ENCODE peak calls at places on chromosomes 1 and 21, in five cellular contexts. M is tibial nerve; B is psoas muscle; S is CD8-positive, alpha-beta T cell; N is HepG2. Y is an unnamed sample. For H3K4me1, the result is how much of the 10 kb centered on the place peaks cover.

GRCh38 chr1:207414606-207415108 is 39.5 kb upstream of the CR2 start:
- DNase-seq in N (no peak), S (no peak), M (no peak), B (no peak), Y (no peak)

GRCh38 chr1:152449661-152450060 is 35.6 kb upstream of the CRNN start:
- DNase-seq in S (no peak), B (no peak), M (no peak), N (no peak), Y (no peak)

GRCh38 chr1:58814251-58815068 is 30.6 kb upstream of the JUN start:
- DNase-seq in B (peak), S (no peak), N (no peak), M (peak), Y (peak)

GRCh38 chr1:154987326-154987725 is 4.2 kb downstream of the FLAD1 start:
- DNase-seq in S (no peak), B (peak), M (no peak), N (no peak), Y (no peak)

GRCh38 chr1:195899762-195900352 is 708.4 kb downstream of the KCNT2 start:
- DNase-seq in N (no peak), M (no peak), S (no peak), B (no peak), Y (no peak)

GRCh38 chr1:187985897-187986654 is 1157.3 kb downstream of the PLA2G4A start:
- DNase-seq in S (no peak), N (no peak), B (no peak), M (no peak), Y (no peak)

GRCh38 chr21:36478941-36479340 is 981 bp downstream of the CLDN14 start:
- DNase-seq in B (no peak), M (no peak), S (no peak), N (no peak), Y (no peak)

GRCh38 chr1:236457775-236458174 is 63.7 kb downstream of the EDARADD start:
- DNase-seq in B (no peak), S (no peak), M (no peak), N (no peak), Y (no peak)

GRCh38 chr1:173757666-173758065 is 42.9 kb downstream of the KLHL20 start:
- DNase-seq in S (no peak), M (no peak), N (no peak), B (no peak), Y (no peak)

GRCh38 chr1:181818459-181818858 is 243.1 kb downstream of the ZNF648 start:
- DNase-seq in N (no peak), S (no peak), M (no peak), B (no peak), Y (no peak)

GRCh38 chr1:9590945-9591668 is 2.4 kb downstream of the TMEM201 start:
- DNase-seq in B (peak), S (no peak), M (no peak), N (no peak), Y (no peak)

GRCh38 chr1:9590201-9590600 is 1.5 kb downstream of the TMEM201 start:
- DNase-seq in N (no peak), B (no peak), S (no peak), M (no peak), Y (no peak)

GRCh38 chr1:9589144-9589718 is 520 bp downstream of the TMEM201 start:
- DNase-seq in N (no peak), B (no peak), S (peak), M (no peak), Y (no peak)

GRCh38 chr1:9588551-9589143 is at the start of gene TMEM201:
- DNase-seq in N (peak), M (peak), S (peak), B (peak), Y (peak)

DNA sequence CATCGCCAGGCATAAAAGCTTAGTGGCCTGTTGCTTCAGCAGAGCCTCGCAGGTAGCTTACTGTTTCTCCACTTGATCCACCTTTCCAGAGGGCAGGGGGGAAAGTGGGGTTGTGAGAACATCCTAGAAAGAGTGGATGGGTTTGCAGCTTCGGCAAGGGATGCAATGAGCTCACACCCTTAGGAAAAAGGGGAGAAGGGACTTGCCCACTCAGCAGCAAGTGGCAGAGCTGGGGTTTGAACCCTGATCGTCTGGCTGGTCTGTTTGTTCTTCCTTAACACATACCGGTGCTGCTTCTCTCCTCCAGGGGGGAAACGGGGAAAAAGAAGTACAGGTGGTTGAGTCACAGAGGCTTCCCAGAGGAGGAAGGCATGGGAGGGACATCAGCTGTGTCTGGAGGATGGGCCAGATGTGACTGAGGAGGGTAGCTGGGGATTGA is 1.0 kb downstream of the TMEM201 start:
- DNase-seq in B (no peak), M (no peak), S (no peak), N (no peak), Y (no peak)
- H3K4me1 ChIP-seq in B (half or more), M (half or more), S (under half), N (half or more), Y (under half)

GRCh38 chr1:205481629-205482071 is 22.8 kb upstream of the CDK18 start:
- DNase-seq in N (no peak), M (no peak), S (no peak), B (no peak), Y (no peak)
- H3K4me1 ChIP-seq in N (under half), M (under half), S (under half), B (under half), Y (under half)

GRCh38 chr1:37481289-37482003 is 7.1 kb downstream of the ZC3H12A start:
- DNase-seq in B (no peak), S (no peak), M (no peak), N (no peak), Y (no peak)
- H3K4me1 ChIP-seq in B (half or more), S (under half), M (half or more), N (under half), Y (under half)

DNA sequence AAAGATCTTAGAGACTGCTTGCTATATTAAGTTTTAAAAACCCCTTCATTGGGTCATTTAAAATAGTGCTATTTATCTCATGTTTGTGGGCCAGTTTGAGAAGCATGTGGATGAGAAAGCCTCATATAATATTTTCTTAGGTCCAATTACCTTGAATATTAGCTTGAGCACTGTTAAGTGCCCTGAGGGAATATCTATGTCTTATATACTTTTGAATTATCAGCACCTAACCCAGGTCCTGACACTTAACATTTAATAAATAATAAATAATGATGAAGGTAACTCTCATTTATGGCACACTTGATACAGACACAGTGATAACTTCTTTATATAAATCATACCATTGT is 293 bp upstream of the GBP2 start:
- DNase-seq in B (no peak), N (no peak), S (no peak), M (no peak), Y (no peak)
- H3K4me1 ChIP-seq in B (under half), N (under half), S (under half), M (half or more), Y (under half)

GRCh38 chr1:176188604-176189003 is 18.5 kb downstream of the COP1 start:
- DNase-seq in M (no peak), B (no peak), S (no peak), N (peak), Y (no peak)

GRCh38 chr1:176183618-176184017 is 23.5 kb downstream of the COP1 start:
- DNase-seq in S (no peak), N (no peak), B (no peak), M (no peak), Y (no peak)

GRCh38 chr1:176187001-176187400 is 20.1 kb downstream of the COP1 start:
- DNase-seq in B (no peak), S (no peak), M (no peak), N (no peak), Y (no peak)
- H3K4me1 ChIP-seq in B (under half), S (under half), M (under half), N (under half), Y (under half)

DNA sequence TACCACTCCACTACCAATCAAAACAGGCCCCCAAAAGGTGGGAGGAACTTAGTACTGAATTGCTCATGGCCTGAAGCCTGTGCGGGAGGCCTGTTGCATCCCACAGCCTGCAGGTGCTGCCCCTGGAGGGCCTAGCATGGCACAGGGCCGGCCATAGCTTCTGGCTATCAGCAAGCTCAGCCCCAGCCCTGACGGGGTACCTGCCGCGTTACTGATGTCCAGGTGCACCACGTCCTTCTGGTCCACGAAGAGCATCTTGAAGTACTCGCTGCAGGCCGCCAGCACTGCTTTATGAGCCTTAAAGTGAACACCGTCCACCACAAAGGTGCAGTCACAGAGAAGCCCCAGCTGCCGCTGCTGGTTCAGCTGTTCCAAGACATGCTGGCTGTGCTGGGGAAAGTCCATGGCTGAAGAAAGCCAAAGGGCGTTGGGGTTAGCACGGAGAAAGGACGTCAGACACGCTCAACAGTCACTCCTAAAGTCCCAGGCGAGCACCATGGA is 27.8 kb downstream of the ZBTB17 start:
- DNase-seq in B (no peak), N (no peak), M (no peak), S (no peak), Y (no peak)
- H3K4me1 ChIP-seq in B (under half), N (under half), M (half or more), S (under half), Y (under half)

GRCh38 chr1:19366599-19367315 is 54.6 kb downstream of the SLC66A1 start:
- DNase-seq in N (no peak), M (no peak), B (no peak), S (no peak), Y (no peak)

GRCh38 chr1:19367584-19368041 is 55.5 kb downstream of the SLC66A1 start:
- DNase-seq in M (no peak), S (no peak), B (no peak), N (no peak), Y (no peak)

GRCh38 chr1:19363526-19364152 is 51.5 kb downstream of the SLC66A1 start:
- DNase-seq in N (no peak), B (no peak), M (no peak), S (no peak), Y (no peak)

GRCh38 chr1:19368050-19368449 is 55.9 kb downstream of the SLC66A1 start:
- DNase-seq in M (no peak), B (no peak), S (no peak), N (no peak), Y (no peak)

GRCh38 chr1:19365711-19366110 is 53.6 kb downstream of the SLC66A1 start:
- DNase-seq in S (no peak), N (no peak), M (no peak), B (no peak), Y (no peak)
- H3K4me1 ChIP-seq in S (under half), N (under half), M (half or more), B (under half), Y (under half)

GRCh38 chr1:64516301-64516700 is 46.4 kb downstream of the CACHD1 start:
- DNase-seq in B (no peak), S (no peak), N (no peak), M (no peak), Y (no peak)

GRCh38 chr1:64514197-64514765 is 44.4 kb downstream of the CACHD1 start:
- DNase-seq in B (no peak), N (no peak), M (no peak), S (no peak), Y (peak)

GRCh38 chr1:64516803-64517568 is 47.1 kb downstream of the CACHD1 start:
- DNase-seq in M (no peak), S (no peak), N (no peak), B (no peak), Y (no peak)

GRCh38 chr1:64513557-64513956 is 43.6 kb downstream of the CACHD1 start:
- DNase-seq in S (no peak), M (no peak), B (no peak), N (no peak), Y (no peak)

DNA sequence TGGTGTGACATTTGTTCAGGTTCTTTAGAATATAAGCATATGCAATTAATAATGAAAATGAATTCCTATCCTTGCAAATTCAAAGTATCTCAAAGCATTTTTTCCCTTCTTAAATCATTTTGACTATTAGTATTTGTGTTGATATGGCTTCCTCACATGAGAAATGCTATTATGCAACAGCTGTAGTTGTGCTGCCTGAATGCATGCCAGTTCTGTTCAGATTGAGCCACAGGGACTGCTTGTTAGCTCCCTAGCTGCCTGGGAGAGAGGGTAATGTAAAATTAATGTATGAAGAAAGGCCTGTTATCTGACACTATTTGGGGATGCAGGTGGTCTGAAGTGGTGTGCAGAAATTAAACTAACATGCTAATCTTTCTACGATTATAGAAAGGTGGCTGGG is 45.5 kb downstream of the CACHD1 start:
- DNase-seq in M (peak), B (peak), S (no peak), N (no peak), Y (no peak)
- H3K4me1 ChIP-seq in M (under half), B (under half), S (under half), N (under half), Y (under half)

GRCh38 chr1:30888975-30889374 is 19.6 kb downstream of the SDC3 start:
- DNase-seq in B (no peak), N (no peak), M (no peak), S (no peak), Y (no peak)
- H3K4me1 ChIP-seq in B (under half), N (under half), M (half or more), S (under half), Y (under half)